ENCODE peak calls at places on chromosomes 16 and 17, in nine cellular contexts. M, Z, S, P, T, J, W, E and R are unnamed samples.

GRCh38 chr17:61583242-61583641 is 7.8 kb downstream of the NACA2 start:
- DNase-seq in M (no peak), Z (no peak), S (peak; percentile 47), P (no peak), T (peak; percentile 59), J (no peak), W (peak; percentile 83), E (no peak), R (no peak)

GRCh38 chr17:71516149-71516548 is 604.7 kb upstream of the SOX9 start:
- DNase-seq in M (no peak), Z (no peak), S (no peak), P (no peak), T (peak; percentile 56), J (no peak), W (no peak), E (no peak), R (no peak)

GRCh38 chr16:71882505-71883192 is 1.3 kb downstream of the ZNF821 start:
- DNase-seq in M (peak; percentile 66), Z (peak; percentile 87), S (peak; percentile 79), P (peak; percentile 14), T (peak; percentile 69), J (peak; percentile 33), W (peak; percentile 86), E (no peak), R (peak; percentile 86)

GRCh38 chr17:32142857-32143524 is 689 bp downstream of the RHOT1 start:
- DNase-seq in M (no peak), Z (no peak), S (peak; percentile 55), P (peak; percentile 53), T (peak; percentile 28), J (peak; percentile 43), W (peak; percentile 70), E (peak; percentile 66), R (peak; percentile 61)

GRCh38 chr16:27328937-27329336 is 15.2 kb downstream of the IL4R start:
- DNase-seq in M (no peak), Z (no peak), S (no peak), P (no peak), T (no peak), J (no peak), W (no peak), E (no peak), R (no peak)

GRCh38 chr16:81583893-81584705 is 139.5 kb downstream of the CMIP start:
- DNase-seq in M (no peak), Z (no peak), S (peak; percentile 33), P (no peak), T (no peak), J (no peak), W (peak; percentile 78), E (no peak), R (no peak)

GRCh38 chr17:39462644-39463375 is 1.5 kb downstream of the CDK12 start:
- DNase-seq in M (no peak), Z (no peak), S (no peak), P (no peak), T (no peak), J (no peak), W (peak; percentile 34), E (no peak), R (peak; percentile 25)

GRCh38 chr17:74217036-74217725 is 3.8 kb downstream of the TTYH2 start:
- DNase-seq in M (no peak), Z (no peak), S (no peak), P (no peak), T (no peak), J (no peak), W (no peak), E (no peak), R (no peak)

GRCh38 chr16:270381-271255 is 5.1 kb downstream of the RGS11 start:
- DNase-seq in M (no peak), Z (no peak), S (no peak), P (no peak), T (no peak), J (no peak), W (no peak), E (no peak), R (no peak)

GRCh38 chr17:27246537-27246936 is 47.4 kb upstream of the WSB1 start:
- DNase-seq in M (no peak), Z (no peak), S (no peak), P (no peak), T (no peak), J (no peak), W (no peak), E (no peak), R (no peak)

GRCh38 chr17:73758245-73758644 is 114.0 kb upstream of the SDK2 start:
- DNase-seq in M (no peak), Z (no peak), S (no peak), P (no peak), T (no peak), J (no peak), W (no peak), E (no peak), R (no peak)

GRCh38 chr17:43444223-43445008 is 39.4 kb upstream of the DHX8 start:
- DNase-seq in M (no peak), Z (no peak), S (peak; percentile 69), P (no peak), T (no peak), J (no peak), W (no peak), E (no peak), R (no peak)

GRCh38 chr17:30104575-30105339 is 11.9 kb upstream of the NSRP1 start:
- DNase-seq in M (peak; percentile 48), Z (peak; percentile 46), S (peak; percentile 71), P (peak; percentile 71), T (peak; percentile 69), J (peak; percentile 32), W (peak; percentile 90), E (peak; percentile 82), R (peak; percentile 95)

GRCh38 chr17:32156656-32157055 is 14.4 kb downstream of the RHOT1 start:
- DNase-seq in M (no peak), Z (no peak), S (no peak), P (no peak), T (no peak), J (no peak), W (no peak), E (no peak), R (no peak)

GRCh38 chr16:87955302-87956168 is 4.3 kb downstream of the BANP start:
- DNase-seq in M (no peak), Z (no peak), S (no peak), P (no peak), T (no peak), J (no peak), W (peak; percentile 54), E (no peak), R (no peak)

GRCh38 chr17:48578616-48579560 is 738 bp upstream of the HOXB4 start:
- DNase-seq in M (no peak), Z (no peak), S (no peak), P (no peak), T (no peak), J (no peak), W (no peak), E (no peak), R (no peak)

GRCh38 chr16:87329436-87330256 is 12.5 kb upstream of the C16orf95 start:
- DNase-seq in M (no peak), Z (no peak), S (no peak), P (no peak), T (no peak), J (no peak), W (no peak), E (peak; percentile 17), R (no peak)

GRCh38 chr17:36535669-36536081 is 888 bp downstream of the PIGW start:
- DNase-seq in M (no peak), Z (no peak), S (no peak), P (no peak), T (no peak), J (no peak), W (no peak), E (no peak), R (no peak)

GRCh38 chr17:17935321-17936271 is 36.6 kb downstream of the TOM1L2 start:
- DNase-seq in M (no peak), Z (no peak), S (peak; percentile 85), P (no peak), T (no peak), J (no peak), W (peak; percentile 84), E (peak; percentile 49), R (no peak)

GRCh38 chr17:54172654-54173316 is 350.1 kb downstream of the KIF2B start:
- DNase-seq in M (no peak), Z (no peak), S (peak; percentile 3), P (no peak), T (no peak), J (no peak), W (peak; percentile 37), E (no peak), R (peak; percentile 40)

GRCh38 chr17:71168083-71168741 is 952.6 kb upstream of the SOX9 start:
- DNase-seq in M (no peak), Z (no peak), S (no peak), P (no peak), T (no peak), J (no peak), W (no peak), E (no peak), R (no peak)

GRCh38 chr17:81423698-81424071 is 28.4 kb downstream of the BAHCC1 start:
- DNase-seq in M (no peak), Z (no peak), S (no peak), P (no peak), T (no peak), J (no peak), W (no peak), E (no peak), R (no peak)

GRCh38 chr16:63617990-63618763 is 1503.7 kb downstream of the CDH11 start:
- DNase-seq in M (no peak), Z (no peak), S (no peak), P (no peak), T (no peak), J (no peak), W (no peak), E (peak; percentile 31), R (no peak)

GRCh38 chr17:8126306-8127066 is 2.6 kb upstream of the HES7 start:
- DNase-seq in M (no peak), Z (no peak), S (peak; percentile 59), P (peak; percentile 58), T (no peak), J (no peak), W (peak; percentile 69), E (no peak), R (peak; percentile 81)

GRCh38 chr16:29744541-29745101 is 1.2 kb downstream of the C16orf54 start:
- DNase-seq in M (no peak), Z (no peak), S (no peak), P (no peak), T (no peak), J (no peak), W (no peak), E (no peak), R (no peak)

GRCh38 chr17:7858487-7858832 is 657 bp downstream of the CYB5D1 start:
- DNase-seq in M (peak; percentile 29), Z (no peak), S (no peak), P (peak; percentile 34), T (peak; percentile 57), J (no peak), W (peak; percentile 82), E (peak; percentile 63), R (peak; percentile 88)

GRCh38 chr17:45111838-45112237 is 20.5 kb downstream of the PLCD3 start:
- DNase-seq in M (no peak), Z (no peak), S (no peak), P (no peak), T (no peak), J (no peak), W (no peak), E (no peak), R (no peak)

GRCh38 chr16:75621170-75621477 is 2.0 kb downstream of the ADAT1 start:
- DNase-seq in M (no peak), Z (no peak), S (peak; percentile 65), P (no peak), T (peak; percentile 30), J (no peak), W (peak; percentile 69), E (no peak), R (peak; percentile 52)

GRCh38 chr16:66904428-66904845 is 14.2 kb downstream of the CDH16 start:
- DNase-seq in M (no peak), Z (no peak), S (no peak), P (no peak), T (no peak), J (no peak), W (no peak), E (no peak), R (no peak)

GRCh38 chr16:72985148-72985882 is 62.6 kb downstream of the ZFHX3 start:
- DNase-seq in M (no peak), Z (no peak), S (peak; percentile 68), P (peak; percentile 21), T (no peak), J (no peak), W (no peak), E (peak; percentile 74), R (no peak)

GRCh38 chr16:66894948-66895696 is 14.8 kb downstream of the PDP2 start:
- DNase-seq in M (peak; percentile 32), Z (no peak), S (peak; percentile 64), P (peak; percentile 65), T (peak; percentile 75), J (peak; percentile 33), W (peak; percentile 80), E (peak; percentile 76), R (peak; percentile 79)